ENCODE peak calls at places on chromosome 1, in four cellular contexts. X is mammary epithelial cell, N is cardiac fibroblast, A is NB4. C is an unnamed sample.

GRCh38 chr1:147316968-147317367 is 74.5 kb downstream of the CHD1L start:
- DNase-seq in X (no peak), N (no peak), A (no peak), C (no peak)

GRCh38 chr1:89567797-89568196 is 43.2 kb downstream of the LRRC8B start:
- DNase-seq in X (no peak), N (no peak), A (no peak), C (no peak)

GRCh38 chr1:111769517-111770146 is 13.9 kb downstream of the DDX20 start:
- DNase-seq in X (peak; percentile 42), N (peak; percentile 85), A (peak; percentile 77), C (no peak)

GRCh38 chr1:16398371-16398953 is 31.4 kb downstream of the SZRD1 start:
- DNase-seq in X (no peak), N (no peak), A (no peak), C (no peak)

GRCh38 chr1:63753591-63753990 is 20.2 kb upstream of the ROR1 start:
- DNase-seq in X (no peak), N (no peak), A (no peak), C (no peak)

GRCh38 chr1:159090566-159091546 is 14.3 kb upstream of the AIM2 start:
- DNase-seq in X (peak; percentile 70), N (peak; percentile 64), A (peak; percentile 31), C (no peak)

GRCh38 chr1:110338200-110339039 is 757 bp upstream of the RBM15 start:
- DNase-seq in X (peak; percentile 100), N (no peak), A (peak; percentile 99), C (peak; percentile 97)

GRCh38 chr1:201019321-201019977 is 4.1 kb downstream of the KIF21B start:
- DNase-seq in X (peak; percentile 25), N (peak; percentile 61), A (peak; percentile 96), C (no peak)

GRCh38 chr1:223776826-223777454 is 64.6 kb downstream of the CAPN2 start:
- DNase-seq in X (no peak), N (no peak), A (no peak), C (no peak)

GRCh38 chr1:107535091-107535490 is 394.3 kb downstream of the NTNG1 start:
- DNase-seq in X (no peak), N (no peak), A (no peak), C (no peak)

GRCh38 chr1:225866061-225866844 is 15.9 kb downstream of the TMEM63A start:
- DNase-seq in X (no peak), N (peak; percentile 78), A (peak; percentile 95), C (no peak)

GRCh38 chr1:214280386-214281029 is 451 bp upstream of the SMYD2 start:
- DNase-seq in X (peak; percentile 21), N (peak; percentile 54), A (peak; percentile 68), C (no peak)

GRCh38 chr1:224223819-224224714 is 41.0 kb downstream of the DEGS1 start:
- DNase-seq in X (peak; percentile 35), N (peak; percentile 89), A (peak; percentile 14), C (no peak)

GRCh38 chr1:183416850-183417690 is 1.1 kb downstream of the NMNAT2 start:
- DNase-seq in X (peak; percentile 50), N (peak; percentile 65), A (peak; percentile 30), C (peak; percentile 80)

GRCh38 chr1:166167395-166167922 is 658 bp upstream of the FAM78B start:
- DNase-seq in X (no peak), N (no peak), A (no peak), C (no peak)

GRCh38 chr1:167477962-167478361 is 40.4 kb downstream of the CD247 start:
- DNase-seq in X (no peak), N (no peak), A (no peak), C (no peak)

GRCh38 chr1:20248954-20249612 is 41.6 kb upstream of the VWA5B1 start:
- DNase-seq in X (no peak), N (no peak), A (no peak), C (no peak)

GRCh38 chr1:228340686-228341449 is 65.8 kb downstream of the TRIM11 start:
- DNase-seq in X (no peak), N (no peak), A (peak; percentile 66), C (peak; percentile 29)

GRCh38 chr1:76666499-76666898 is 200.8 kb upstream of the ST6GALNAC5 start:
- DNase-seq in X (no peak), N (no peak), A (no peak), C (no peak)

GRCh38 chr1:102879439-102879993 is 228.8 kb downstream of the COL11A1 start:
- DNase-seq in X (peak; percentile 88), N (peak; percentile 94), A (no peak), C (no peak)

GRCh38 chr1:168755800-168756418 is 26.9 kb upstream of the DPT start:
- DNase-seq in X (no peak), N (no peak), A (no peak), C (no peak)

GRCh38 chr1:115545096-115545720 is 96.6 kb upstream of the VANGL1 start:
- DNase-seq in X (no peak), N (no peak), A (no peak), C (no peak)

GRCh38 chr1:64973061-64973647 is 6.8 kb upstream of the JAK1 start:
- DNase-seq in X (no peak), N (no peak), A (no peak), C (no peak)

GRCh38 chr1:58823481-58824010 is 39.7 kb upstream of the JUN start:
- DNase-seq in X (peak; percentile 88), N (peak; percentile 89), A (no peak), C (no peak)

GRCh38 chr1:115530407-115530806 is 111.4 kb upstream of the VANGL1 start:
- DNase-seq in X (no peak), N (peak; percentile 72), A (no peak), C (no peak)

GRCh38 chr1:206608108-206608698 is 4.1 kb downstream of the EIF2D start:
- DNase-seq in X (peak; percentile 33), N (peak; percentile 60), A (peak; percentile 62), C (no peak)

GRCh38 chr1:244863491-244864252 is 671 bp downstream of the HNRNPU start:
- DNase-seq in X (no peak), N (no peak), A (no peak), C (peak; percentile 49)

GRCh38 chr1:208192989-208193388 is 51.2 kb downstream of the PLXNA2 start:
- DNase-seq in X (no peak), N (peak; percentile 66), A (no peak), C (no peak)

GRCh38 chr1:165828581-165829329 is 1.3 kb downstream of the UCK2 start:
- DNase-seq in X (peak; percentile 81), N (peak; percentile 86), A (peak; percentile 83), C (peak; percentile 65)

DNA sequence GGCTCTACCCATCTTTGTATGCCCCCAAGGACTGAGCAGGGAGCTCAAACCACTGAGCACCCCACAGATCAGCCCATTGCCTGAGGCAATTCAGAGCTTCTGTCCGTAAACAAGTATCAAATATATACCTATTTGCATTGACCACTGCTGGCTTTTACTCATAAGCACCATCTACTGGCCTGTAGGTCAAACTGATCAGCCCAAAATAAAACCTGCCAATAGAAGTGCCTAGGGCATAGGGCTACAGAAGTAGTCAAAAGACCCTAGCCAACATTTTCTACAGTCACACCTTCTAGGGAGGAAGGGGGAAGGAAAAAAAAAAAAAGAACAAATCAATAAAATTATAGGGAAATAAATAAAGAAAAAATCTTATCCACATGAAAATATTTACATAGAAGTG is 5.3 kb upstream of the LCE3D start:
- DNase-seq in X (no peak), N (no peak), A (peak; percentile 3), C (no peak)
- TF ChIP-seq CTCF in X (peak; percentile 47), N (no peak), A (peak; percentile 11), C (no peak)

GRCh38 chr1:234980224-234980656 is 148.4 kb downstream of the TOMM20 start:
- DNase-seq in X (no peak), N (no peak), A (no peak), C (no peak)
- TF ChIP-seq CTCF in X (no peak), N (no peak), A (no peak), C (no peak)

DNA sequence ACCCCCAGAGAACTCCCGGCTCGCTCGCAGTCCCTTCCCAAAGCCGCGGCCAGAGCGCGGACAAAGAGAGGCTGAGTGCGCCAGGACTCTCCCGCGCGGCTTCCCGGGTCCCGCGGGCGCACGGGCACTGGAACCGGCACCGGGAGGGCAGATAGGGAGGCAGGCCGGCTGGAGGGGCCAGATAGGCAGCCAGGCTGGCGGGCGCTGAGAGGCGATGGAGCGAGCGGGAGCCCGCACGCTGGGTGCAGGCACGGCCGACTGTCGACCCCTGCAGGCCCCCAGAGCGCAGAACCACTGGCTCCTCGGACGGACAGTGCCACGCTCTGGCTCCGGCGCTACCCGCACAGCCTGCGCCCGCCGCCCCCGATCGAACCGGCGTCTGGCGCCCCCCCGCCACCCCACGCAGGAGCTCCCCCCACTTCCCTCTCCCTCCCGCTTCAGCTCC is 634 bp downstream of the SLC6A9 start:
- DNase-seq in X (no peak), N (peak; percentile 47), A (peak; percentile 68), C (no peak)
- TF ChIP-seq CTCF in X (peak; percentile 20), N (no peak), A (no peak), C (peak; percentile 56)

GRCh38 chr1:42737257-42737656 is 2.8 kb downstream of the CLDN19 start:
- DNase-seq in X (peak; percentile 34), N (no peak), A (peak; percentile 87), C (no peak)
- TF ChIP-seq CTCF in X (peak; percentile 20), N (no peak), A (peak; percentile 49), C (no peak)

GRCh38 chr1:152777510-152778137 is 2.7 kb downstream of the LCE1F start:
- DNase-seq in X (no peak), N (no peak), A (peak; percentile 41), C (no peak)
- TF ChIP-seq CTCF in X (peak; percentile 60), N (no peak), A (peak; percentile 71), C (no peak)

DNA sequence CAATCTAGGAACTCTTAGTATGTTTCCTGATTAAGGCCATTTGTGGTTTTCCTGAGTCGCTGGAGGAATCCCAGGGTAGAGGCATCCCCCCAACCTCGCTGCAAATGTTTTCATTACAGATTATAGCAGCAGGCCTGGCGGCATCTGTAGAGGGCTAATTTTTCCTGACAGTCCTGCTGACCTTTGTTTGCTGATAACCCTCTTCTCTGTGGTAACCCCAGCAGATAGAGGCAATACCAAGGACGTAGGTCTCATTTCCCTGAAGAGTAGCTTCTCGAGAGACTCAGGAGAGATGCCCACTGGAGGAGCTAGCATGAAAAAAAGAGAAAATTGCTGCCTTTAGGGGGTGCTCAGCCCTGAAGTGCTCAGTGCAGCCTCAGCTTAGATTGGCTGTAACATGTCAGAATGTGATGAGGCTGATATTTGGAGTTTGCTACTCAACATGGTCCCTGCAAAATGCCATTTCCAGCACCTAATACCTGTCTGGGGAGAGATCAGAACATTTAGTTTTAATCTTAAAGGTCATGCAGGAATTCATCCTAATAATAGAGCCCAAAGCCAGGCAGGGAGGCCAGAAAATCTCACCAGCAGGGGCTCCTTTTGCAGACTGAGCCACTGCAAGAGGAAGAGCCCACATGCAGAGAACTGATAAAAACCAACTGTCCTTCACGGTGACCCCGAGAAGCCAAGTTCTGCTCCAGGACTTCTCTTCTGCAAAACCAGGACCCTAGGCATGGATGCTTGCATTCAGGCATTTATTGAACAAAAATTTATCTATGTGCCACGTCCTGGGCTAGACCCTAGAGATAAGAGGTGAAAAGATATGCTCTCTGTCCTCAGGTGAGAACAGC is 184.5 kb downstream of the KAZN start:
- DNase-seq in X (no peak), N (no peak), A (peak; percentile 74), C (no peak)
- TF ChIP-seq CTCF in X (no peak), N (no peak), A (peak; percentile 9), C (no peak)

GRCh38 chr1:17728123-17728522 is 27.0 kb upstream of the ACTL8 start:
- DNase-seq in X (no peak), N (no peak), A (no peak), C (no peak)
- TF ChIP-seq CTCF in X (no peak), N (no peak), A (no peak), C (no peak)